ENCODE peak calls at places on chromosome 18, in nine cellular contexts. One of them, this sample, is unnamed.
A peak's percentile ranks its signal among the peaks of the same experiment; 100 is the strongest.

GRCh38 chr18:21194871-21195771 is 46.9 kb upstream of the GREB1L start:
- DNase-seq in neuronal stem cell: peak; percentile 42
- DNase-seq in AG04450: no peak
- DNase-seq in tibial artery: no peak
- DNase-seq in aorta: no peak
- DNase-seq in uterus: no peak
- DNase-seq in left ventricle myocardium inferior: no peak
- DNase-seq in IMR-90: peak; percentile 58
- DNase-seq in SK-N-SH: peak; percentile 29
- DNase-seq in this sample: no peak

GRCh38 chr18:3265564-3266033 is 3.7 kb downstream of the MYL12B start:
- DNase-seq in AG04450: no peak
- DNase-seq in IMR-90: peak; percentile 75
- DNase-seq in left ventricle myocardium inferior: no peak
- DNase-seq in aorta: no peak
- DNase-seq in SK-N-SH: no peak
- DNase-seq in uterus: no peak
- DNase-seq in neuronal stem cell: no peak
- DNase-seq in tibial artery: no peak
- DNase-seq in this sample: no peak

GRCh38 chr18:55012041-55012440 is 52.8 kb upstream of the CCDC68 start:
- DNase-seq in uterus: no peak
- DNase-seq in SK-N-SH: no peak
- DNase-seq in aorta: no peak
- DNase-seq in tibial artery: no peak
- DNase-seq in left ventricle myocardium inferior: no peak
- DNase-seq in AG04450: no peak
- DNase-seq in neuronal stem cell: no peak
- DNase-seq in IMR-90: no peak
- DNase-seq in this sample: no peak

GRCh38 chr18:11322716-11323115 is 173.3 kb upstream of the PIEZO2 start:
- DNase-seq in AG04450: no peak
- DNase-seq in SK-N-SH: no peak
- DNase-seq in aorta: no peak
- DNase-seq in neuronal stem cell: no peak
- DNase-seq in left ventricle myocardium inferior: no peak
- DNase-seq in IMR-90: no peak
- DNase-seq in uterus: no peak
- DNase-seq in tibial artery: no peak
- DNase-seq in this sample: no peak

GRCh38 chr18:46333371-46334199 is 229.4 kb downstream of the HAUS1 start:
- DNase-seq in uterus: no peak
- DNase-seq in SK-N-SH: peak; percentile 96
- DNase-seq in left ventricle myocardium inferior: peak; percentile 45
- DNase-seq in tibial artery: peak; percentile 40
- DNase-seq in aorta: no peak
- DNase-seq in neuronal stem cell: peak; percentile 54
- DNase-seq in AG04450: no peak
- DNase-seq in IMR-90: no peak
- DNase-seq in this sample: no peak

GRCh38 chr18:28834889-28835288 is 658.0 kb upstream of the CDH2 start:
- DNase-seq in neuronal stem cell: no peak
- DNase-seq in uterus: no peak
- DNase-seq in tibial artery: no peak
- DNase-seq in IMR-90: peak; percentile 57
- DNase-seq in SK-N-SH: no peak
- DNase-seq in left ventricle myocardium inferior: no peak
- DNase-seq in aorta: peak; percentile 47
- DNase-seq in AG04450: no peak
- DNase-seq in this sample: no peak

GRCh38 chr18:7755753-7756475 is 188.8 kb downstream of the PTPRM start:
- DNase-seq in IMR-90: peak; percentile 31
- DNase-seq in uterus: no peak
- DNase-seq in AG04450: no peak
- DNase-seq in left ventricle myocardium inferior: no peak
- DNase-seq in SK-N-SH: no peak
- DNase-seq in aorta: no peak
- DNase-seq in tibial artery: no peak
- DNase-seq in neuronal stem cell: no peak
- DNase-seq in this sample: no peak

GRCh38 chr18:5510109-5510846 is 33.5 kb downstream of the EPB41L3 start:
- DNase-seq in IMR-90: peak; percentile 78
- DNase-seq in SK-N-SH: no peak
- DNase-seq in aorta: no peak
- DNase-seq in AG04450: no peak
- DNase-seq in neuronal stem cell: no peak
- DNase-seq in uterus: no peak
- DNase-seq in tibial artery: no peak
- DNase-seq in left ventricle myocardium inferior: no peak
- DNase-seq in this sample: no peak

GRCh38 chr18:72376256-72376655 is 167.9 kb downstream of the CBLN2 start:
- DNase-seq in neuronal stem cell: no peak
- DNase-seq in uterus: no peak
- DNase-seq in tibial artery: no peak
- DNase-seq in SK-N-SH: no peak
- DNase-seq in IMR-90: no peak
- DNase-seq in AG04450: no peak
- DNase-seq in left ventricle myocardium inferior: no peak
- DNase-seq in aorta: no peak
- DNase-seq in this sample: no peak

DNA sequence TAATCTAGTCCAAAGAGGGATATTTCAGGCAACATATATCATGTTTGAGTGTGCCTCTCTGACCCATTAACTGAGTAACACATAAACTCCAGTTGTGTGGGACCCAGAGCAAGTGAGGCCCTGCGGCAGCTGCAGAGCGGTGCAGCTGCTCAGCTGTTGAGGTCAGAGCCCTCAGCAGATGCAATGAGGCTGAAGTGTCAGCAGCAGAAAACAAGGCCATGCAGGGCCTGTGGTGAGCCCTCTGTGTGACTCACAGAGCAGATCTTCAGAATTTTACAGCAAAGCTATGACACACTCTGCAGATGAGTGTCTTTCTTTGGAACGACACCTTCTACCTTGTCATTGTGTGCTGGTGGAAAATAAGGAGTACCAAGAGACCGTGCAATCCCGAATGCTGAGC is 168.5 kb downstream of the CBLN2 start:
- DNase-seq in AG04450: peak; percentile 15
- DNase-seq in aorta: no peak
- DNase-seq in tibial artery: no peak
- DNase-seq in SK-N-SH: no peak
- DNase-seq in neuronal stem cell: no peak
- DNase-seq in IMR-90: peak; percentile 28
- DNase-seq in uterus: no peak
- DNase-seq in left ventricle myocardium inferior: no peak
- DNase-seq in this sample: no peak
- H3K9me3 ChIP-seq in AG04450: peaks cover 8% of the 10 kb centered on the region
- H3K9me3 ChIP-seq in aorta: peaks cover 1% of the 10 kb centered on the region
- H3K9me3 ChIP-seq in tibial artery: no peaks in the 10 kb centered on the region
- H3K9me3 ChIP-seq in SK-N-SH: no peaks in the 10 kb centered on the region
- H3K9me3 ChIP-seq in neuronal stem cell: no peaks in the 10 kb centered on the region
- H3K9me3 ChIP-seq in IMR-90: peaks cover 10% of the 10 kb centered on the region
- H3K9me3 ChIP-seq in uterus: no peaks in the 10 kb centered on the region
- H3K9me3 ChIP-seq in left ventricle myocardium inferior: peaks cover 6% of the 10 kb centered on the region
- H3K9me3 ChIP-seq in this sample: no peaks in the 10 kb centered on the region

GRCh38 chr18:75859533-75859932 is 432.0 kb upstream of the SMIM21 start:
- DNase-seq in AG04450: no peak
- DNase-seq in neuronal stem cell: no peak
- DNase-seq in tibial artery: no peak
- DNase-seq in left ventricle myocardium inferior: no peak
- DNase-seq in IMR-90: no peak
- DNase-seq in uterus: no peak
- DNase-seq in aorta: no peak
- DNase-seq in SK-N-SH: no peak
- DNase-seq in this sample: no peak

GRCh38 chr18:75854808-75855207 is 427.3 kb upstream of the SMIM21 start:
- DNase-seq in uterus: no peak
- DNase-seq in IMR-90: no peak
- DNase-seq in neuronal stem cell: no peak
- DNase-seq in tibial artery: no peak
- DNase-seq in AG04450: no peak
- DNase-seq in SK-N-SH: no peak
- DNase-seq in left ventricle myocardium inferior: no peak
- DNase-seq in aorta: no peak
- DNase-seq in this sample: no peak

GRCh38 chr18:75858754-75859153 is 431.3 kb upstream of the SMIM21 start:
- DNase-seq in SK-N-SH: no peak
- DNase-seq in left ventricle myocardium inferior: no peak
- DNase-seq in IMR-90: no peak
- DNase-seq in AG04450: no peak
- DNase-seq in aorta: no peak
- DNase-seq in tibial artery: no peak
- DNase-seq in neuronal stem cell: no peak
- DNase-seq in uterus: no peak
- DNase-seq in this sample: no peak

GRCh38 chr18:75860166-75860565 is 432.7 kb upstream of the SMIM21 start:
- DNase-seq in left ventricle myocardium inferior: no peak
- DNase-seq in AG04450: no peak
- DNase-seq in aorta: no peak
- DNase-seq in IMR-90: no peak
- DNase-seq in SK-N-SH: no peak
- DNase-seq in uterus: no peak
- DNase-seq in tibial artery: no peak
- DNase-seq in neuronal stem cell: no peak
- DNase-seq in this sample: no peak

GRCh38 chr18:75857558-75857957 is 430.1 kb upstream of the SMIM21 start:
- DNase-seq in uterus: no peak
- DNase-seq in tibial artery: no peak
- DNase-seq in aorta: no peak
- DNase-seq in IMR-90: no peak
- DNase-seq in neuronal stem cell: no peak
- DNase-seq in AG04450: no peak
- DNase-seq in SK-N-SH: no peak
- DNase-seq in left ventricle myocardium inferior: no peak
- DNase-seq in this sample: no peak
- H3K27ac ChIP-seq in uterus: no peak overlapping the region
- H3K27ac ChIP-seq in tibial artery: no peak overlapping the region
- H3K27ac ChIP-seq in aorta: no peak overlapping the region
- H3K27ac ChIP-seq in IMR-90: no peak overlapping the region
- H3K27ac ChIP-seq in neuronal stem cell: no peak overlapping the region
- H3K27ac ChIP-seq in AG04450: no peak overlapping the region
- H3K27ac ChIP-seq in SK-N-SH: no peak overlapping the region
- H3K27ac ChIP-seq in left ventricle myocardium inferior: no peak overlapping the region
- H3K27ac ChIP-seq in this sample: no peak overlapping the region

GRCh38 chr18:71130351-71130750 is 841.5 kb downstream of the SOCS6 start:
- DNase-seq in AG04450: no peak
- DNase-seq in uterus: no peak
- DNase-seq in SK-N-SH: no peak
- DNase-seq in tibial artery: no peak
- DNase-seq in IMR-90: no peak
- DNase-seq in neuronal stem cell: no peak
- DNase-seq in left ventricle myocardium inferior: no peak
- DNase-seq in aorta: no peak
- DNase-seq in this sample: no peak

GRCh38 chr18:71134122-71134521 is 845.3 kb downstream of the SOCS6 start:
- DNase-seq in AG04450: no peak
- DNase-seq in SK-N-SH: no peak
- DNase-seq in uterus: no peak
- DNase-seq in IMR-90: no peak
- DNase-seq in left ventricle myocardium inferior: no peak
- DNase-seq in neuronal stem cell: no peak
- DNase-seq in tibial artery: no peak
- DNase-seq in aorta: no peak
- DNase-seq in this sample: no peak

GRCh38 chr18:71136487-71136886 is 847.6 kb downstream of the SOCS6 start:
- DNase-seq in IMR-90: no peak
- DNase-seq in aorta: no peak
- DNase-seq in neuronal stem cell: no peak
- DNase-seq in tibial artery: no peak
- DNase-seq in left ventricle myocardium inferior: no peak
- DNase-seq in AG04450: no peak
- DNase-seq in uterus: no peak
- DNase-seq in SK-N-SH: no peak
- DNase-seq in this sample: no peak

DNA sequence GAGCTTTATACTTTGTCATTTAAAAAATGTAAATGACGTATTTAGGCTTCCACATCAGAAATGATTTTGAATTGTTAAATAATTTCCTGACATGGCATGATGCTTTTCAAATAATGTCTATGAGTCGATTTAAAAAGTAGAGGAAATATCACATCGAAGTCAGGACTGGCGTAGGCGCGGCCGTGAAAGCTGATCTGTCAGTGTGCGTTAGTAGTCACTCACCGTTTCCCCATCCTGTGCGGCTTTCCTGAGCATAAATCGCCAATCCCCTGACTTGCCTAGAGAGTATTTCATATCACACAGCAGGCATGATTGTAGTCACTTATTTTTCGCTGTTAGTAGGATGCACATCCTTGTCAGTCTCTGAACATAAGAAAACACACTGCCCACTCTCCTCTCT is 843.1 kb downstream of the SOCS6 start:
- DNase-seq in SK-N-SH: no peak
- DNase-seq in aorta: no peak
- DNase-seq in IMR-90: no peak
- DNase-seq in neuronal stem cell: no peak
- DNase-seq in uterus: no peak
- DNase-seq in AG04450: no peak
- DNase-seq in tibial artery: no peak
- DNase-seq in left ventricle myocardium inferior: no peak
- DNase-seq in this sample: no peak
- H3K9me3 ChIP-seq in SK-N-SH: no peaks in the 10 kb centered on the region
- H3K9me3 ChIP-seq in aorta: no peaks in the 10 kb centered on the region
- H3K9me3 ChIP-seq in IMR-90: peaks cover 4% of the 10 kb centered on the region
- H3K9me3 ChIP-seq in neuronal stem cell: no peaks in the 10 kb centered on the region
- H3K9me3 ChIP-seq in uterus: no peaks in the 10 kb centered on the region
- H3K9me3 ChIP-seq in AG04450: no peaks in the 10 kb centered on the region
- H3K9me3 ChIP-seq in tibial artery: no peaks in the 10 kb centered on the region
- H3K9me3 ChIP-seq in left ventricle myocardium inferior: peaks cover 21% of the 10 kb centered on the region
- H3K9me3 ChIP-seq in this sample: no peaks in the 10 kb centered on the region

GRCh38 chr18:63132819-63133200 is 186.8 kb downstream of the BCL2 start:
- DNase-seq in AG04450: no peak
- DNase-seq in SK-N-SH: no peak
- DNase-seq in IMR-90: no peak
- DNase-seq in left ventricle myocardium inferior: no peak
- DNase-seq in tibial artery: no peak
- DNase-seq in aorta: no peak
- DNase-seq in neuronal stem cell: no peak
- DNase-seq in uterus: no peak
- DNase-seq in this sample: no peak

GRCh38 chr18:63128242-63128967 is 191.2 kb downstream of the BCL2 start:
- DNase-seq in SK-N-SH: no peak
- DNase-seq in uterus: no peak
- DNase-seq in aorta: no peak
- DNase-seq in neuronal stem cell: no peak
- DNase-seq in tibial artery: no peak
- DNase-seq in left ventricle myocardium inferior: no peak
- DNase-seq in IMR-90: no peak
- DNase-seq in AG04450: no peak
- DNase-seq in this sample: no peak

GRCh38 chr18:63131944-63132818 is 187.4 kb downstream of the BCL2 start:
- DNase-seq in uterus: no peak
- DNase-seq in AG04450: no peak
- DNase-seq in aorta: no peak
- DNase-seq in neuronal stem cell: no peak
- DNase-seq in SK-N-SH: no peak
- DNase-seq in left ventricle myocardium inferior: no peak
- DNase-seq in IMR-90: no peak
- DNase-seq in tibial artery: no peak
- DNase-seq in this sample: no peak

GRCh38 chr18:63130176-63130575 is 189.4 kb downstream of the BCL2 start:
- DNase-seq in IMR-90: no peak
- DNase-seq in uterus: no peak
- DNase-seq in left ventricle myocardium inferior: no peak
- DNase-seq in aorta: no peak
- DNase-seq in AG04450: no peak
- DNase-seq in SK-N-SH: no peak
- DNase-seq in tibial artery: no peak
- DNase-seq in neuronal stem cell: no peak
- DNase-seq in this sample: no peak

GRCh38 chr18:63131106-63131943 is 188.2 kb downstream of the BCL2 start:
- DNase-seq in AG04450: peak; percentile 16
- DNase-seq in left ventricle myocardium inferior: no peak
- DNase-seq in neuronal stem cell: peak; percentile 43
- DNase-seq in uterus: peak; percentile 51
- DNase-seq in SK-N-SH: peak; percentile 53
- DNase-seq in aorta: no peak
- DNase-seq in tibial artery: no peak
- DNase-seq in IMR-90: peak; percentile 59
- DNase-seq in this sample: peak; percentile 47
- H3K27ac ChIP-seq in AG04450: no peak overlapping the region
- H3K27ac ChIP-seq in left ventricle myocardium inferior: peak overlapping the region; percentile 32
- H3K27ac ChIP-seq in neuronal stem cell: no peak overlapping the region
- H3K27ac ChIP-seq in uterus: peak overlapping the region; percentile 44
- H3K27ac ChIP-seq in SK-N-SH: no peak overlapping the region
- H3K27ac ChIP-seq in aorta: peak overlapping the region; percentile 33
- H3K27ac ChIP-seq in tibial artery: peak overlapping the region; percentile 71
- H3K27ac ChIP-seq in IMR-90: no peak overlapping the region
- H3K27ac ChIP-seq in this sample: no peak overlapping the region